ENCODE peak calls at places on chromosomes 12 and 14, in seven cellular contexts. D, Q, J, Z, E, I and Y are unnamed samples.

GRCh38 chr12:3311027-3311402 is 180.0 kb upstream of the PRMT8 start:
- DNase-seq in I (peak; percentile 93), Q (no peak), J (no peak), D (no peak), Z (no peak), E (no peak), Y (no peak)

GRCh38 chr12:54932691-54933090 is 51.9 kb downstream of the TESPA1 start:
- DNase-seq in J (no peak), D (no peak), Z (no peak), I (peak; percentile 20), Q (no peak), E (no peak), Y (no peak)

GRCh38 chr12:67981236-67982164 is 7.7 kb upstream of the IFNG-AS1 start:
- DNase-seq in J (peak; percentile 78), E (peak; percentile 70), Q (no peak), D (no peak), Z (peak; percentile 89), I (peak; percentile 29), Y (no peak)

GRCh38 chr12:121489874-121490273 is 90.0 kb downstream of the RNF34 start:
- DNase-seq in Z (no peak), Q (no peak), J (no peak), D (no peak), I (no peak), E (no peak), Y (no peak)

GRCh38 chr12:71160585-71160984 is 2.8 kb upstream of the TSPAN8 start:
- DNase-seq in D (no peak), E (peak; percentile 4), I (peak; percentile 21), Q (no peak), J (no peak), Z (no peak), Y (no peak)

GRCh38 chr14:77674931-77675330 is 32.9 kb downstream of the ALKBH1 start:
- DNase-seq in D (no peak), Z (no peak), Q (no peak), E (no peak), J (no peak), I (no peak), Y (no peak)

GRCh38 chr12:27193106-27193505 is 51.0 kb upstream of the STK38L start:
- DNase-seq in E (peak; percentile 80), Q (no peak), Z (peak; percentile 94), J (no peak), D (no peak), I (no peak), Y (no peak)

GRCh38 chr14:105154476-105154871 is 14.1 kb downstream of the JAG2 start:
- DNase-seq in D (no peak), Z (no peak), Q (no peak), I (no peak), E (no peak), J (no peak), Y (no peak)

GRCh38 chr12:2110841-2111566 is 58.2 kb downstream of the CACNA1C start:
- DNase-seq in D (no peak), E (no peak), J (no peak), Z (no peak), I (no peak), Q (no peak), Y (no peak)

GRCh38 chr12:24361860-24362581 is 412.6 kb upstream of the SOX5 start:
- DNase-seq in J (no peak), I (no peak), E (no peak), D (no peak), Z (no peak), Q (no peak), Y (no peak)

GRCh38 chr12:24364921-24365320 is 415.5 kb upstream of the SOX5 start:
- DNase-seq in J (no peak), Z (no peak), D (no peak), I (no peak), E (no peak), Q (no peak), Y (no peak)

GRCh38 chr12:24363177-24363754 is 413.8 kb upstream of the SOX5 start:
- DNase-seq in Q (no peak), I (no peak), D (no peak), Z (no peak), E (no peak), J (no peak), Y (no peak)

GRCh38 chr12:24360907-24361306 is 411.4 kb upstream of the SOX5 start:
- DNase-seq in D (no peak), Z (peak; percentile 19), I (peak; percentile 88), J (peak; percentile 32), Q (no peak), E (peak; percentile 92), Y (no peak)

DNA sequence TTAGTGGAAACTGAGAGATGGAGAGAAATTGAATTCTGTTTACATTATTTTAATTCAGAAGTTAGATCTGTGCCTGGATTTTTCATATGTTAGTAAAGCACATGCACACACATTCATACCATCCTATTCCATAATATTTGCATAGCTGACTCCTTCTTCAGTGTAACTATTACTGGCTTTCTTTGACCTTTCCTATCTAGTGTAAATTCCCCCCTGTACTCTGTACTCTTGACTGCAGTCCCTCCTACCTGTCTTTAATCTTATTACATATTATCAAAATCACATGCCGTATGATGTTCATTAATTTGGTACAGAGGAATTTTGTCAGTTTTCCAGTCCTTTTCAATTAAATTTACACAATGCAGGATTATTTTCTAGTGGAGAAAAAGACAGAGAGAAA is 417.0 kb upstream of the SOX5 start:
- DNase-seq in D (no peak), Q (no peak), J (no peak), E (no peak), Z (no peak), I (no peak), Y (no peak)
- H2BK120ac ChIP-seq in D (no peak overlapping the region), Q (no peak overlapping the region), J (no peak overlapping the region), E (no peak overlapping the region), Z (no peak overlapping the region), I (no peak overlapping the region), Y (no peak overlapping the region)

DNA sequence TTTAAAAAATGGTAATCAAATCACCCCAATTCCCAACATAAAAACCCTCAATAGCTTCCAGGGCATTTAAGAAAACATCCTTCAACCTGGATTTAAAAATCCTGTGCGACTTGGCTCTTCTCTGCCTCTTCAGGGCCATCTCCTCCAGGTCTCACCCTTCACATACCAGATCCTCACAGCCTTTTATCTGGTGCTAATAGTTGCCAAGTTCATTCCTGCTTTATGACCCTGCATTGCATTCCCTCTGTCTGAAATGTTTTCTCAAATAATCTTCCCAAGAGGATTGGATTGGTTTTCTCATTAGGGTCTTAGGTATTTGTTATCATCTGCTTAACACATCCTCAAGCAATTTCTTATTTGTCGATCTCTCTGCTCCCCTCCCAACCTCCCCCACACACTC is 832.0 kb downstream of the GALC start:
- DNase-seq in Q (no peak), E (no peak), Z (no peak), J (peak; percentile 83), I (no peak), D (no peak), Y (no peak)
- H3K23ac ChIP-seq in Q (no peak overlapping the region), E (no peak overlapping the region), Z (no peak overlapping the region), J (no peak overlapping the region), I (no peak overlapping the region), D (no peak overlapping the region), Y (no peak overlapping the region)

GRCh38 chr12:122687091-122687490 is 16.1 kb downstream of the HCAR2 start:
- DNase-seq in I (no peak), Q (no peak), Z (peak; percentile 25), D (no peak), J (no peak), E (peak; percentile 31), Y (no peak)
- H2BK120ac ChIP-seq in I (no peak overlapping the region), Q (no peak overlapping the region), Z (no peak overlapping the region), D (no peak overlapping the region), J (no peak overlapping the region), E (no peak overlapping the region), Y (no peak overlapping the region)

DNA sequence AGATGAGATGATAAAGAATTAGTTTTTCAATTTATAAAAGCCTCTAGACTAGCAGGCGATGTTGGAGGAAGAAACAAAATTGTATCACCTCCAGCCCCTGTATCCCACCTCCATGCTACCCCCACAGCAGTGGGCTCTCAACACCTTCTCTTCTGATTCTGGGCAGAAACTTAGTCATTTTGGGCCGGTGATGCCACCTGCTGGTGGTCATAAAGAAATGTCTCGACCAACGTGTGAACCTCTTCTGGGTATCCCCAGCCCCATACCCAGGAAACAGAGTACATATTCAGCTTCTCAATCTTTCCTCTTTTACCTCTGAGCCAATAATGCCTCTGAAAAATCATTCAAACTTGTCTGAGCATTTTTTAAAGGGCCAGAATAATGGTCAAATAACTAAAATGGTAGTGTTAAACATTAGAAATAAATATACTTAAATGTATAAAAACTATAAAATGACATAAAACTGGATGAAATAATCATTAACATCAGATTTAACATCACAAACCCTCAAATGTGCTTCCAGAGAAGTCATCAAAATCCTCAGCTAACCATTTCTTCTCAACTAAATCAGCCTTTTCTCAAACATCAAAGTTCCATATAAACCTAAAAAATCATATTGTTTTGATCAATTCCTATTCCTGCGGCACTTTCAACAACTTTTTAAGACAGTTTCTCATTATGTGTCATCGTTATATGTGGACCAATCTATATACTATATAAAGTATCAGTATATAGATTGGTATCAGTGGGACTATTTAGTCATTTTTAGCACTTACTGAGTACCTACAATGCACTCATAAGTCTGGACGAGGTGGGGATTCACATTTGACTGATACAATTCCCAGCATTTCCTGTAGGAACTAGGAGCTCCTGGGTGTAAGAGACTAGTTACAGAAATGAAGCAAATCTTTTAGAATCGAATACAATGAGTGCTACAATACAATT is 69.4 kb downstream of the ATXN2 start:
- DNase-seq in Q (peak; percentile 64), Z (peak; percentile 59), D (peak; percentile 56), E (peak; percentile 74), J (peak; percentile 87), I (peak; percentile 36), Y (peak; percentile 79)
- H3K23ac ChIP-seq in Q (no peak overlapping the region), Z (no peak overlapping the region), D (no peak overlapping the region), E (no peak overlapping the region), J (no peak overlapping the region), I (no peak overlapping the region), Y (no peak overlapping the region)